ENCODE peak calls at places on chromosomes 12 and 14, in five cellular contexts. X is ureter; C is gastrocnemius medialis; V is transverse colon; P is stimulated activated CD4-positive, alpha-beta T cell treated with anti-CD3 and anti-CD28 coated beads, Interleukin-15, amount 100 ng/mL, for 1 hour. I is an unnamed sample.

GRCh38 chr12:71536279-71536938 is 96.8 kb downstream of the LGR5 start:
- DNase-seq in C (no peak), X (no peak), V (no peak), P (no peak), I (no peak)

GRCh38 chr14:24398943-24399801 is at the start of gene NYNRIN:
- DNase-seq in C (no peak), X (peak), V (peak), P (peak), I (no peak)

GRCh38 chr12:119479121-119479561 is 114.4 kb upstream of the TMEM233 start:
- DNase-seq in X (no peak), C (peak), P (no peak), V (no peak), I (no peak)

GRCh38 chr12:116002890-116003536 is 274.5 kb downstream of the MED13L start:
- DNase-seq in X (no peak), V (no peak), C (no peak), P (no peak), I (no peak)

GRCh38 chr14:100410056-100410565 is 87.0 kb downstream of the SLC25A47 start:
- DNase-seq in X (no peak), C (no peak), V (no peak), P (no peak), I (no peak)

GRCh38 chr14:58299665-58300202 is 1.4 kb downstream of the ARID4A start:
- DNase-seq in C (no peak), P (no peak), X (no peak), V (no peak), I (no peak)

GRCh38 chr14:104218361-104219180 is 80.2 kb downstream of the KIF26A start:
- DNase-seq in V (peak), C (no peak), P (no peak), X (no peak), I (no peak)

GRCh38 chr12:95789126-95790024 is 1.2 kb downstream of the NTN4 start:
- DNase-seq in C (no peak), X (peak), V (peak), P (no peak), I (no peak)

GRCh38 chr14:89348726-89349125 is 68.3 kb downstream of the FOXN3 start:
- DNase-seq in X (no peak), V (no peak), C (no peak), P (no peak), I (no peak)

GRCh38 chr14:26738571-26738970 is 140.7 kb upstream of the NOVA1 start:
- DNase-seq in C (no peak), P (no peak), V (no peak), X (no peak), I (no peak)

GRCh38 chr12:65526311-65526710 is 247.8 kb downstream of the MSRB3 start:
- DNase-seq in X (no peak), P (no peak), V (no peak), C (no peak), I (no peak)

GRCh38 chr14:56870336-56870735 is 60.1 kb upstream of the OTX2 start:
- DNase-seq in C (no peak), X (no peak), V (no peak), P (no peak), I (no peak)

GRCh38 chr12:104852904-104853303 is 105.2 kb downstream of the SLC41A2 start:
- DNase-seq in P (no peak), X (no peak), C (no peak), V (no peak), I (no peak)

GRCh38 chr14:30333934-30334333 is 225.0 kb upstream of the G2E3 start:
- DNase-seq in P (no peak), C (no peak), V (no peak), X (no peak), I (no peak)

GRCh38 chr12:86496595-86496994 is 240.4 kb upstream of the MGAT4C start:
- DNase-seq in C (no peak), X (no peak), V (no peak), P (no peak), I (no peak)

GRCh38 chr12:25236190-25236589 is 14.5 kb downstream of the KRAS start:
- DNase-seq in C (no peak), V (no peak), P (no peak), X (no peak), I (no peak)

GRCh38 chr12:100026241-100026640 is 41.5 kb upstream of the ANKS1B start:
- DNase-seq in V (no peak), C (no peak), X (no peak), P (no peak), I (no peak)

GRCh38 chr12:5478081-5478706 is 46.3 kb downstream of the NTF3 start:
- DNase-seq in P (no peak), V (no peak), X (no peak), C (no peak), I (no peak)

GRCh38 chr14:89429206-89430091 is 12.4 kb upstream of the FOXN3 start:
- DNase-seq in V (peak), P (no peak), C (no peak), X (no peak), I (no peak)

GRCh38 chr12:71449373-71450070 is 9.9 kb downstream of the LGR5 start:
- DNase-seq in P (no peak), V (no peak), X (no peak), C (no peak), I (no peak)

GRCh38 chr14:21987937-21988336 is 314.3 kb upstream of the OR4E1 start:
- DNase-seq in P (no peak), V (no peak), C (no peak), X (no peak), I (no peak)

GRCh38 chr12:110266381-110266909 is 14.6 kb upstream of the ATP2A2 start:
- DNase-seq in P (no peak), C (no peak), X (no peak), V (no peak), I (no peak)

GRCh38 chr12:74663958-74664357 is 126.3 kb downstream of the ATXN7L3B start:
- DNase-seq in V (no peak), X (no peak), C (no peak), P (no peak), I (no peak)

GRCh38 chr12:52285172-52285745 is 6.1 kb downstream of the KRT81 start:
- DNase-seq in P (no peak), X (peak), C (no peak), V (no peak), I (peak)

GRCh38 chr12:68178774-68179439 is 19.4 kb upstream of the IFNG start:
- DNase-seq in P (no peak), X (no peak), V (no peak), C (no peak), I (no peak)

GRCh38 chr14:61537567-61538463 is 157.5 kb upstream of the HIF1A start:
- DNase-seq in X (no peak), P (no peak), V (peak), C (no peak), I (no peak)

GRCh38 chr14:90514015-90514398 is 117.2 kb downstream of the CALM1 start:
- DNase-seq in X (no peak), C (no peak), P (no peak), V (peak), I (no peak)

GRCh38 chr14:33736979-33737378 is 213.9 kb downstream of the EGLN3 start:
- DNase-seq in V (no peak), X (no peak), C (no peak), P (no peak), I (no peak)

GRCh38 chr14:54338696-54339317 is 58.0 kb upstream of the CDKN3 start:
- DNase-seq in P (no peak), V (no peak), C (no peak), X (no peak), I (no peak)

GRCh38 chr14:51880810-51881580 is 20.6 kb downstream of the GNG2 start:
- DNase-seq in V (no peak), X (no peak), P (no peak), C (no peak), I (no peak)

I was measured in lower leg skin.